ENCODE peak calls at places on chromosome 1, in seven cellular contexts. Q is HFF-Myc, C is H7, I is lower leg skin, O is SJSA1, R is astrocyte of the spinal cord, X is cardiac muscle cell. Y is an unnamed sample.

GRCh38 chr1:42681771-42682483 is at the start of gene YBX1:
- DNase-seq in R (peak; percentile 99), Q (peak; percentile 98), O (peak; percentile 95), X (peak; percentile 99), C (peak; percentile 98), I (peak; percentile 99), Y (peak; percentile 97)

GRCh38 chr1:198472997-198473396 is 67.5 kb downstream of the ATP6V1G3 start:
- DNase-seq in I (no peak), C (no peak), X (no peak), Q (no peak), O (no peak), R (no peak), Y (no peak)

GRCh38 chr1:85580046-85580411 is 532 bp upstream of the CCN1 start:
- DNase-seq in O (no peak), C (peak; percentile 53), I (no peak), Q (peak; percentile 42), R (peak; percentile 79), X (peak; percentile 47), Y (no peak)

GRCh38 chr1:192763756-192764155 is 45.1 kb upstream of the RGS2 start:
- DNase-seq in O (no peak), I (no peak), R (peak; percentile 24), C (no peak), Q (no peak), X (no peak), Y (no peak)

GRCh38 chr1:8077120-8077573 is 51.0 kb upstream of the ERRFI1 start:
- DNase-seq in I (no peak), O (peak; percentile 82), R (peak; percentile 95), X (peak; percentile 66), Q (peak; percentile 69), C (peak; percentile 26), Y (no peak)

GRCh38 chr1:227887697-227888403 is 59.9 kb downstream of the WNT9A start:
- DNase-seq in O (peak; percentile 94), X (no peak), Q (no peak), C (peak; percentile 96), I (peak; percentile 39), R (peak; percentile 21), Y (peak; percentile 23)

GRCh38 chr1:226384717-226385116 is 23.2 kb downstream of the PARP1 start:
- DNase-seq in X (no peak), O (no peak), I (no peak), C (no peak), Q (no peak), R (no peak), Y (no peak)

GRCh38 chr1:172449585-172450523 is 6.0 kb upstream of the PIGC start:
- DNase-seq in C (peak; percentile 65), O (peak; percentile 39), X (peak; percentile 86), I (no peak), Q (peak; percentile 48), R (peak; percentile 50), Y (peak; percentile 42)

GRCh38 chr1:117339866-117340357 is 27.3 kb upstream of the MAN1A2 start:
- DNase-seq in I (no peak), Q (peak; percentile 56), C (no peak), O (no peak), R (no peak), X (peak; percentile 68), Y (peak; percentile 26)

GRCh38 chr1:38076038-38076437 is 29.4 kb upstream of the POU3F1 start:
- DNase-seq in C (peak; percentile 88), Q (no peak), R (peak; percentile 33), X (peak; percentile 89), O (peak; percentile 40), I (no peak), Y (no peak)

GRCh38 chr1:41850029-41850428 is 68.7 kb downstream of the HIVEP3 start:
- DNase-seq in X (no peak), C (no peak), R (peak; percentile 33), I (no peak), O (peak; percentile 22), Q (no peak), Y (no peak)

GRCh38 chr1:240271081-240271480 is 179.4 kb downstream of the FMN2 start:
- DNase-seq in O (no peak), X (no peak), I (no peak), R (no peak), C (no peak), Q (no peak), Y (no peak)

GRCh38 chr1:9873992-9874391 is 36.1 kb downstream of the CTNNBIP1 start:
- DNase-seq in O (no peak), R (no peak), C (no peak), I (no peak), X (no peak), Q (no peak), Y (no peak)

GRCh38 chr1:37157634-37158033 is 123.3 kb upstream of the GRIK3 start:
- DNase-seq in O (no peak), R (no peak), Q (no peak), I (no peak), C (no peak), X (no peak), Y (no peak)

GRCh38 chr1:30101477-30102227 is 621.7 kb downstream of the MATN1 start:
- DNase-seq in O (peak; percentile 4), I (no peak), X (no peak), C (peak; percentile 87), R (no peak), Q (no peak), Y (no peak)

GRCh38 chr1:20731057-20731991 is 1.2 kb downstream of the SH2D5 start:
- DNase-seq in R (no peak), C (no peak), X (peak; percentile 14), O (no peak), I (peak; percentile 12), Q (no peak), Y (no peak)
- H3K4me3 ChIP-seq in R (peak overlapping the region; percentile 52), C (peak overlapping the region; percentile 61), X (peak overlapping the region; percentile 51), O (peak overlapping the region; percentile 41), I (peak overlapping the region; percentile 25), Q (peak overlapping the region; percentile 59), Y (peak overlapping the region; percentile 27)

GRCh38 chr1:16075337-16076002 is 2.0 kb upstream of the FAM131C start:
- DNase-seq in I (no peak), Q (no peak), R (peak; percentile 68), X (no peak), C (no peak), O (no peak), Y (no peak)

GRCh38 chr1:16073490-16074104 is at the start of gene FAM131C:
- DNase-seq in I (no peak), R (no peak), X (peak; percentile 71), O (no peak), Q (no peak), C (peak; percentile 97), Y (peak; percentile 25)

GRCh38 chr1:16072616-16073484 is 601 bp downstream of the FAM131C start:
- DNase-seq in C (peak; percentile 88), Q (no peak), R (no peak), O (no peak), X (peak; percentile 41), I (no peak), Y (no peak)

GRCh38 chr1:16076003-16076870 is 2.8 kb upstream of the FAM131C start:
- DNase-seq in C (no peak), O (peak; percentile 87), R (peak; percentile 89), Q (peak; percentile 69), X (no peak), I (no peak), Y (no peak)

GRCh38 chr1:16074217-16074616 is 766 bp upstream of the FAM131C start:
- DNase-seq in C (no peak), X (no peak), O (no peak), Q (no peak), I (no peak), R (no peak), Y (no peak)
- H3K4me3 ChIP-seq in C (no peak overlapping the region), X (peak overlapping the region; percentile 42), O (no peak overlapping the region), Q (no peak overlapping the region), I (no peak overlapping the region), R (no peak overlapping the region), Y (no peak overlapping the region)

GRCh38 chr1:26701266-26701994 is 5.6 kb downstream of the ARID1A start:
- DNase-seq in X (no peak), Q (no peak), I (no peak), C (no peak), R (peak; percentile 67), O (no peak), Y (no peak)
- H3K4me3 ChIP-seq in X (no peak overlapping the region), Q (peak overlapping the region; percentile 17), I (no peak overlapping the region), C (no peak overlapping the region), R (no peak overlapping the region), O (no peak overlapping the region), Y (peak overlapping the region; percentile 25)

DNA sequence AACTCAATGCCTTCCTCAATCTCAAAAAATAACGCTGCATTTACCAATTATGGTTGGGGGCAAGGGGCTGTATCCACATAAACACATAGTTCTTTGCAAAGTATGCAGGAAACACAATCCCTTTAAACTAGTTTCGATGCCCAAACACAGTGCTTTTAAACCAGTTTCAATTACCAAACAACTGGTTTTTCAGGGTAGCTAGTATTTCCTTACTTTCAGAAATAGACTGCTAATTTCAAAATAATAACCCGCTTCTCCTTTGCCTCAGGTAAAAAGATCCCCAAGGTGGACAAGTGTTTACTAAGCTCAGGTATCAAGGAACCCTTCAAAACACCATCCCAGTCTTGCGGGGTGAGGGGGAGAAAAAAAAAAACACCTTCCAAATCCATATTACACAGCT is 2.8 kb downstream of the SIPA1L2 start:
- DNase-seq in Q (no peak), I (no peak), C (no peak), O (no peak), R (no peak), X (no peak), Y (no peak)
- H3K4me3 ChIP-seq in Q (no peak overlapping the region), I (no peak overlapping the region), C (no peak overlapping the region), O (no peak overlapping the region), R (no peak overlapping the region), X (peak overlapping the region; percentile 75), Y (no peak overlapping the region)